ENCODE peak calls at places on chromosomes 12 and 14, in eight cellular contexts. G is EL; B is endodermal cell; E is NCI-H1092; S is spleen; I is stimulated activated CD8-positive, alpha-beta memory T cell treated with anti-CD3 and anti-CD28 coated beads, Interleukin-4, amount 100 ng/mL, for 1 hour; Z is HFFc6; H is OCI-M1. X is an unnamed sample.

GRCh38 chr14:73381379-73382013 is 76.8 kb downstream of the NUMB start:
- DNase-seq in G (no peak), B (no peak), E (no peak), S (no peak), I (no peak), Z (no peak), H (peak), X (no peak)

GRCh38 chr12:14885718-14886201 is at the start of gene MGP:
- DNase-seq in G (peak), B (no peak), E (no peak), S (no peak), I (no peak), Z (no peak), H (peak), X (peak)

GRCh38 chr12:28065889-28066630 is 93.5 kb upstream of the PTHLH start:
- DNase-seq in G (no peak), B (no peak), E (no peak), S (no peak), I (no peak), Z (no peak), H (peak), X (no peak)

GRCh38 chr14:74816124-74816523 is 53.0 kb downstream of the YLPM1 start:
- DNase-seq in G (no peak), B (no peak), E (no peak), S (no peak), I (no peak), Z (no peak), H (no peak), X (no peak)

GRCh38 chr12:29781705-29782266 is 2.0 kb downstream of the TMTC1 start:
- DNase-seq in G (no peak), B (no peak), E (no peak), S (no peak), I (no peak), Z (no peak), H (no peak), X (no peak)

GRCh38 chr14:22314183-22314820 is 274.7 kb downstream of the DAD1 start:
- DNase-seq in G (peak), B (peak), E (peak), S (no peak), I (no peak), Z (peak), H (peak), X (peak)

GRCh38 chr12:45183263-45183662 is 32.6 kb upstream of the ANO6 start:
- DNase-seq in G (no peak), B (no peak), E (no peak), S (no peak), I (no peak), Z (peak), H (peak), X (peak)

GRCh38 chr12:98373019-98373554 is 142.3 kb upstream of the TMPO start:
- DNase-seq in G (peak), B (peak), E (peak), S (no peak), I (no peak), Z (peak), H (peak), X (peak)

GRCh38 chr14:101328412-101329149 is 232.7 kb upstream of the DIO3 start:
- DNase-seq in G (no peak), B (no peak), E (no peak), S (no peak), I (no peak), Z (no peak), H (no peak), X (no peak)

X was measured in SK-MEL-5.